ENCODE peak calls at places on chromosomes 4 and X, in eight cellular contexts. C is endothelial cell of umbilical vein, N is IMR-90, K is stomach, Z is heart left ventricle, Y is K562, P is ovary, O is spleen. R is an unnamed sample. For H3K4me1, the result is how much of the 10 kb centered on the place peaks cover.

GRCh38 chr4:97507587-97508245 is 635.6 kb downstream of the STPG2 start:
- DNase-seq in Z (no peak), Y (no peak), N (no peak), K (no peak), O (no peak), P (no peak), C (peak), R (no peak)

GRCh38 chr4:175435437-175435836 is 376.6 kb downstream of the GPM6A start:
- DNase-seq in C (no peak), K (no peak), P (no peak), O (no peak), Z (no peak), Y (no peak), N (peak), R (no peak)

GRCh38 chrX:74420194-74421035 is 878 bp upstream of the SLC16A2 start:
- DNase-seq in P (peak), N (peak), C (peak), K (peak), O (peak), Z (peak), Y (no peak), R (peak)

GRCh38 chr4:4289055-4289454 is 899 bp downstream of the LYAR start:
- DNase-seq in Y (peak), N (no peak), P (no peak), Z (no peak), K (no peak), O (no peak), C (no peak), R (no peak)

GRCh38 chrX:48665991-48666390 is 17.6 kb upstream of the WAS start:
- DNase-seq in Y (no peak), C (no peak), P (no peak), Z (no peak), O (no peak), N (no peak), K (no peak), R (no peak)

GRCh38 chr4:150801833-150802232 is 213.3 kb downstream of the LRBA start:
- DNase-seq in Y (no peak), C (no peak), Z (no peak), P (no peak), N (no peak), O (no peak), K (no peak), R (no peak)

GRCh38 chrX:113800955-113801354 is 782.9 kb upstream of the HTR2C start:
- DNase-seq in C (no peak), O (no peak), P (no peak), K (no peak), Z (no peak), Y (no peak), N (no peak), R (no peak)

GRCh38 chrX:154020500-154021115 is 906 bp upstream of the IRAK1 start:
- DNase-seq in N (no peak), Z (no peak), Y (no peak), C (no peak), K (no peak), P (no peak), O (no peak), R (no peak)

GRCh38 chrX:95764972-95765451 is 919.6 kb upstream of the DIAPH2 start:
- DNase-seq in Y (peak), K (no peak), O (no peak), Z (no peak), C (peak), N (peak), P (no peak), R (no peak)

GRCh38 chrX:47650164-47651042 is at the start of gene ELK1:
- DNase-seq in C (peak), P (peak), K (peak), Z (peak), O (peak), N (peak), Y (peak), R (peak)

GRCh38 chrX:147912093-147912801 is 528 bp downstream of the FMR1 start:
- DNase-seq in Z (peak), K (peak), C (peak), O (peak), N (peak), P (peak), Y (peak), R (peak)

GRCh38 chr4:144501231-144501780 is 144.7 kb upstream of the HHIP start:
- DNase-seq in Z (no peak), Y (no peak), N (no peak), C (no peak), K (no peak), O (no peak), P (no peak), R (no peak)

GRCh38 chr4:77003400-77003799 is 53.8 kb downstream of the SEPTIN11 start:
- DNase-seq in Z (no peak), O (no peak), K (no peak), C (peak), N (peak), P (no peak), Y (no peak), R (no peak)

GRCh38 chr4:105637409-105638258 is 70.9 kb downstream of the INTS12 start:
- DNase-seq in Y (no peak), N (peak), Z (peak), C (peak), O (peak), K (peak), P (peak), R (peak)

GRCh38 chr4:41652971-41653370 is 95.6 kb downstream of the PHOX2B start:
- DNase-seq in C (no peak), Y (no peak), Z (no peak), O (no peak), P (no peak), K (no peak), N (no peak), R (no peak)

GRCh38 chr4:168615294-168615693 is 118.4 kb downstream of the PALLD start:
- DNase-seq in P (no peak), C (no peak), K (no peak), N (peak), O (no peak), Y (no peak), Z (no peak), R (no peak)

GRCh38 chrX:103099706-103100105 is 6.8 kb upstream of the NXF3 start:
- DNase-seq in Z (no peak), C (no peak), P (no peak), N (no peak), K (no peak), Y (no peak), O (no peak), R (no peak)

GRCh38 chr4:106796866-106797265 is 239.2 kb downstream of the DKK2 start:
- DNase-seq in P (no peak), N (no peak), K (no peak), O (no peak), Y (no peak), C (no peak), Z (no peak), R (no peak)

GRCh38 chrX:23548164-23548563 is 119.1 kb upstream of the PRDX4 start:
- DNase-seq in N (no peak), O (no peak), Y (no peak), C (no peak), P (no peak), K (no peak), Z (no peak), R (no peak)

GRCh38 chr4:114264877-114265291 is 285.4 kb upstream of the ARSJ start:
- DNase-seq in N (peak), Z (no peak), P (no peak), K (no peak), Y (no peak), O (no peak), C (peak), R (no peak)

GRCh38 chr4:2648159-2648814 is 107.8 kb downstream of the TNIP2 start:
- DNase-seq in Z (no peak), C (no peak), K (no peak), P (no peak), Y (no peak), N (no peak), O (no peak), R (no peak)

GRCh38 chr4:48594185-48594584 is 104.1 kb downstream of the ZAR1 start:
- DNase-seq in P (no peak), K (no peak), O (no peak), Z (peak), N (no peak), C (peak), Y (no peak), R (no peak)

GRCh38 chr4:24892778-24893177 is 20.1 kb downstream of the CCDC149 start:
- DNase-seq in C (no peak), Z (no peak), K (no peak), Y (no peak), O (no peak), N (no peak), P (no peak), R (no peak)

GRCh38 chrX:139739138-139739537 is 31.2 kb upstream of the MCF2 start:
- DNase-seq in O (no peak), Z (no peak), P (no peak), C (peak), N (peak), Y (no peak), K (no peak), R (no peak)

GRCh38 chr4:89056953-89057398 is at the start of gene FAM13A:
- DNase-seq in Y (peak), O (no peak), P (peak), Z (peak), K (peak), N (peak), C (peak), R (peak)

GRCh38 chr4:187363453-187363852 is 632.1 kb upstream of the ZFP42 start:
- DNase-seq in O (no peak), Z (no peak), P (no peak), N (no peak), C (no peak), K (no peak), Y (no peak), R (no peak)

GRCh38 chr4:156734965-156735895 is 236.4 kb downstream of the PDGFC start:
- DNase-seq in O (no peak), P (no peak), Y (no peak), N (peak), Z (no peak), K (no peak), C (peak), R (no peak)

GRCh38 chr4:26296514-26296913 is 24.3 kb upstream of the RBPJ start:
- DNase-seq in O (no peak), Y (no peak), P (no peak), N (no peak), K (no peak), C (no peak), Z (no peak), R (no peak)

GRCh38 chr4:26294904-26295303 is 25.9 kb upstream of the RBPJ start:
- DNase-seq in P (no peak), C (no peak), Y (no peak), N (no peak), Z (no peak), K (no peak), O (no peak), R (no peak)

GRCh38 chr4:26298198-26298950 is 22.4 kb upstream of the RBPJ start:
- DNase-seq in P (no peak), K (no peak), C (peak), O (no peak), N (peak), Y (no peak), Z (no peak), R (no peak)

GRCh38 chr4:26297219-26297618 is 23.6 kb upstream of the RBPJ start:
- DNase-seq in P (no peak), Z (no peak), C (no peak), K (no peak), N (no peak), Y (no peak), O (no peak), R (no peak)

GRCh38 chr4:26296021-26296420 is 24.8 kb upstream of the RBPJ start:
- DNase-seq in K (no peak), C (no peak), P (no peak), O (no peak), N (no peak), Z (no peak), Y (no peak), R (no peak)
- H3K4me1 ChIP-seq in K (under half), C (under half), P (under half), O (under half), N (under half), Z (under half), Y (under half), R (under half)

GRCh38 chrX:150334100-150334499 is 29.0 kb upstream of the MAMLD1 start:
- DNase-seq in P (no peak), Z (peak), C (no peak), O (no peak), K (no peak), N (no peak), Y (no peak), R (peak)

GRCh38 chrX:150338615-150339014 is 24.5 kb upstream of the MAMLD1 start:
- DNase-seq in P (no peak), N (no peak), C (no peak), O (no peak), Y (no peak), K (no peak), Z (no peak), R (no peak)

GRCh38 chrX:150332023-150332422 is 31.1 kb upstream of the MAMLD1 start:
- DNase-seq in P (no peak), K (no peak), Z (no peak), C (no peak), Y (no peak), O (no peak), N (no peak), R (no peak)

GRCh38 chrX:150337026-150337425 is 26.1 kb upstream of the MAMLD1 start:
- DNase-seq in C (no peak), Z (no peak), N (no peak), P (no peak), K (no peak), O (no peak), Y (no peak), R (no peak)

GRCh38 chrX:150334998-150335397 is 28.1 kb upstream of the MAMLD1 start:
- DNase-seq in K (no peak), O (no peak), P (no peak), C (no peak), Y (no peak), N (no peak), Z (no peak), R (no peak)
- TF ChIP-seq POLR2A in K (no peak), O (no peak), P (no peak), C (no peak), Y (no peak), N (no peak), Z (no peak), R (no peak)

DNA sequence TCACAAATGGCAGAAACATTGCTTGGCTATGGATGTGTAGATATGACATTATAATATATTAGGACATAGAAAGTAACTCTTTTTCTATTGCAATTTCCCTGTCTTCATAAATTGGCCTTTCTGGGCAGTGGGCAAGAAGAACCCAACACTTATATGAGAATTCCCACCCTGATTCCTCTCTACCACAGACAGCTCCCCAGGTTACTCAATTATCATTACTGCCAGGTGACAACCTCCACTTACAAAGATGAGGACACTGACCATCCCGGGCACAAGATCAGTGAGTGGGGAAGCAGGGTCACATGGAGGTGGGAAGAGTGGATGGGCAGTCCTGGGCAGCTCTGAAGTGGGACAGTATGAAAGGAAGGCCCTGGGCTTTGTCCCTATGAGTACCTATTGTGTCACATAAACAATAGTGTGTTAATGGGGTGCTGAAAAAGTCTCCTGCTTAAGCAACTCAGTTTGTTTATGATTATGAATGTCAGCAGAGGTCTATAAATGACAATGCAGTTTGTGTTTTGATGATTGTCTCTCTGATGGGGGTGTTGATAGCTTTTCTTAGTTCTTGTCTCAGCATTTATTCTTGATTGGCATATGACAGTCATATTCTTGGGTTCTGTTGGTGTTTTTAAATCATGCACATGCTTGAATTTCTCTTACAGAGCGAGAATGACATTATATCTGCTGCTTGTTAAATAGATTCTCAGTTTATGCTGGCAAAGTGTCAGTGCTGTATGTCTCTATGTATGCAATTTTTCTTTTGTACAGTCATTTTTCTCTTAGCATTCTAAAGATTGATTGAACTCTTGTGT is 99.9 kb downstream of the SLIT2 start:
- DNase-seq in Z (no peak), N (no peak), C (no peak), K (no peak), P (no peak), O (no peak), Y (no peak), R (no peak)
- H3K27ac ChIP-seq in Z (no peak), N (no peak), C (no peak), K (no peak), P (no peak), O (no peak), Y (no peak), R (no peak)

GRCh38 chr4:1239141-1239948 is 9.6 kb downstream of the CTBP1 start:
- DNase-seq in K (no peak), C (no peak), O (peak), N (no peak), Y (no peak), Z (peak), P (peak), R (peak)

GRCh38 chr4:1241466-1241935 is 7.4 kb downstream of the CTBP1 start:
- DNase-seq in C (no peak), K (no peak), Z (no peak), N (no peak), O (peak), Y (no peak), P (no peak), R (peak)

GRCh38 chr4:1241936-1242505 is 6.9 kb downstream of the CTBP1 start:
- DNase-seq in P (peak), K (no peak), Z (no peak), N (no peak), C (no peak), Y (no peak), O (peak), R (peak)

GRCh38 chr4:1239949-1240305 is 9.0 kb downstream of the CTBP1 start:
- DNase-seq in K (no peak), Y (no peak), N (no peak), Z (no peak), O (no peak), C (no peak), P (no peak), R (peak)

GRCh38 chr4:1240721-1241465 is 8.0 kb downstream of the CTBP1 start:
- DNase-seq in Y (no peak), C (no peak), O (peak), N (no peak), Z (no peak), P (peak), K (no peak), R (peak)
- H3K4me1 ChIP-seq in Y (under half), C (under half), O (half or more), N (under half), Z (half or more), P (under half), K (half or more), R (under half)

GRCh38 chr4:184553891-184554290 is 79.5 kb upstream of the IRF2 start:
- DNase-seq in N (no peak), O (no peak), C (no peak), Y (no peak), K (no peak), Z (no peak), P (no peak), R (no peak)

GRCh38 chr4:184544711-184545409 is 70.5 kb upstream of the IRF2 start:
- DNase-seq in N (no peak), K (no peak), Y (no peak), P (no peak), C (no peak), O (no peak), Z (no peak), R (no peak)

GRCh38 chr4:184550476-184550875 is 76.1 kb upstream of the IRF2 start:
- DNase-seq in Y (no peak), C (no peak), P (no peak), K (no peak), N (no peak), O (no peak), Z (no peak), R (no peak)

GRCh38 chr4:184548321-184548650 is 73.9 kb upstream of the IRF2 start:
- DNase-seq in O (no peak), Y (no peak), C (no peak), Z (no peak), K (no peak), P (no peak), N (no peak), R (no peak)

GRCh38 chr4:184548651-184549341 is 74.4 kb upstream of the IRF2 start:
- DNase-seq in N (no peak), Y (peak), C (no peak), O (no peak), Z (no peak), P (no peak), K (no peak), R (no peak)
- TF ChIP-seq POLR2A in N (no peak), Y (no peak), C (no peak), O (no peak), Z (no peak), P (no peak), K (no peak), R (no peak)

GRCh38 chr4:16262188-16262587 is 35.9 kb upstream of the TAPT1 start:
- DNase-seq in K (no peak), O (no peak), P (no peak), C (no peak), Z (no peak), N (no peak), Y (no peak), R (no peak)
- H3K27ac ChIP-seq in K (no peak), O (no peak), P (no peak), C (no peak), Z (no peak), N (no peak), Y (no peak), R (no peak)

GRCh38 chrX:149114874-149115273 is 390.2 kb downstream of the IDS start:
- DNase-seq in C (no peak), N (no peak), Z (no peak), P (no peak), Y (no peak), O (no peak), K (no peak), R (no peak)

DNA sequence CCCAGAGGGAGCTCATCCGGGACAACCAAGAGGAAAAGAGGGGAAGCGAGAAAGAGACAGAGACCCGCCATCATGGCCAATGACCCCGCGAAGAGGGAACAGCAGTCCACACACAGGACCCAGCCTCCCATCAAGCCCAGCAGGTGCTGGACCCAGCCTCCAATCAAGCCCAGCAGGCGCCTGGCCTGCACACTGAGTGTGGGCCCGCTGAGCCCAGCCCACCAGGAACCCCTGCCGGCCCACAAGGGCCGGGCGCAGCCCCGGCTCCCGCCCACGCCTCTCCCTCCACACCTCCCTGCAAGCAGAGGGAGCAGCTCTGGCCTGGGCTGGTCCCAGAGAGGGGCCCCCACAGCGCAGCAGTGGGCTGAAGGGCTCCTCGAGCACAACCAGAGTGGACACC is 391.1 kb downstream of the IDS start:
- DNase-seq in Z (no peak), P (no peak), K (no peak), O (peak), Y (no peak), C (no peak), N (no peak), R (no peak)
- H3K4me1 ChIP-seq in Z (under half), P (under half), K (under half), O (under half), Y (under half), C (under half), N (under half), R (under half)

GRCh38 chr4:21752616-21753015 is 196.0 kb downstream of the KCNIP4 start:
- DNase-seq in O (no peak), Y (no peak), P (no peak), N (no peak), Z (no peak), K (no peak), C (no peak), R (no peak)

GRCh38 chr4:21753084-21753760 is 195.3 kb downstream of the KCNIP4 start:
- DNase-seq in N (no peak), Y (no peak), Z (no peak), K (no peak), O (no peak), P (no peak), C (no peak), R (no peak)

DNA sequence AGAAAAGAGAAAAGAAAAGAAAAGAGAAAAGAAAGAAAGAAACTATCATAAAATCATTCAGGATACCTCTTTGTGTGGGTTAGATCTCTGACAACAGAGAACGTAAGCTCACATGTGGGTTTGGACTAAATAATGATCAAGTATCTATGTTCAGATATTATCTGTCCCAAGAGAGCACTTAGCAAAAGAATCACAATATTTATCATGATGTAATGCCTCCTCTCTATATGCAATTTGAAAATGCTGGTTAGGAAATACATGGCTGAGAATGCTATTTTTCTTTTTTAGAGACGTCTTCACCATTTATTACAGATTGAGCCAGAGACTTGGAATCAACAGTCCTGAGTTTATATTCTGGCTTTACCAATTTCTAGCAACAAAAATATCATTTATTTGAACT is 191.3 kb downstream of the KCNIP4 start:
- DNase-seq in C (no peak), N (no peak), Z (no peak), O (no peak), Y (no peak), K (no peak), P (no peak), R (no peak)
- TF ChIP-seq POLR2A in C (no peak), N (no peak), Z (no peak), O (no peak), Y (no peak), K (no peak), P (no peak), R (no peak)